ENCODE peak calls at places on chromosomes 11 and 22, in six cellular contexts. T, X, S, P, I and F are unnamed samples.

GRCh38 chr11:11982461-11982860 is 26.0 kb downstream of the DKK3 start:
- DNase-seq in P (no peak), S (no peak), I (no peak), T (no peak), X (no peak), F (no peak)

GRCh38 chr22:22893077-22893805 is 5.6 kb downstream of the IGLL5 start:
- DNase-seq in X (no peak), S (no peak), P (no peak), T (no peak), I (no peak), F (no peak)

GRCh38 chr22:23306438-23306921 is 126.2 kb downstream of the BCR start:
- DNase-seq in I (no peak), P (no peak), X (no peak), S (peak; percentile 72), T (no peak), F (no peak)

GRCh38 chr22:39414377-39414776 is 14.8 kb downstream of the TAB1 start:
- DNase-seq in S (no peak), P (no peak), X (no peak), I (no peak), T (no peak), F (no peak)

GRCh38 chr11:47917643-47918369 is 62.6 kb upstream of the PTPRJ start:
- DNase-seq in X (no peak), S (peak; percentile 82), T (no peak), I (peak; percentile 54), P (no peak), F (no peak)

GRCh38 chr22:26610072-26610958 is 7.5 kb downstream of the CRYBB1 start:
- DNase-seq in P (peak; percentile 82), S (peak; percentile 95), T (no peak), X (peak; percentile 6), I (peak; percentile 52), F (no peak)

GRCh38 chr11:112315861-112316739 is 55.4 kb upstream of the PLET1 start:
- DNase-seq in I (no peak), X (no peak), S (no peak), P (no peak), T (no peak), F (no peak)

GRCh38 chr11:66996609-66997273 is 21.6 kb downstream of the C11orf86 start:
- DNase-seq in P (no peak), T (no peak), I (no peak), S (peak; percentile 87), X (no peak), F (no peak)

GRCh38 chr11:2447951-2448650 is 3.3 kb downstream of the KCNQ1 start:
- DNase-seq in P (no peak), I (no peak), X (no peak), S (no peak), T (no peak), F (no peak)

GRCh38 chr11:8649361-8649760 is 33.1 kb downstream of the TRIM66 start:
- DNase-seq in P (no peak), I (peak; percentile 29), X (no peak), S (peak; percentile 82), T (no peak), F (no peak)

GRCh38 chr11:69525516-69526452 is 44.3 kb downstream of the LINC01488 start:
- DNase-seq in S (no peak), X (no peak), I (no peak), P (no peak), T (no peak), F (no peak)

GRCh38 chr11:87013852-87014251 is 23.9 kb upstream of the TMEM135 start:
- DNase-seq in I (no peak), P (no peak), T (no peak), X (no peak), S (no peak), F (no peak)

GRCh38 chr11:117582491-117582890 is 214.5 kb downstream of the DSCAML1 start:
- DNase-seq in P (no peak), S (no peak), T (no peak), X (no peak), I (no peak), F (no peak)

GRCh38 chr22:45684169-45684568 is 12.5 kb downstream of the ATXN10 start:
- DNase-seq in X (no peak), P (no peak), S (no peak), T (no peak), I (no peak), F (no peak)

GRCh38 chr11:36352919-36353318 is 56.8 kb downstream of the PRR5L start:
- DNase-seq in T (no peak), I (no peak), X (no peak), S (no peak), P (no peak), F (no peak)

GRCh38 chr22:29032014-29032475 is 29.6 kb downstream of the C22orf31 start:
- DNase-seq in P (no peak), X (no peak), S (no peak), I (no peak), T (no peak), F (no peak)

GRCh38 chr11:9568854-9569587 is 4.4 kb upstream of the WEE1 start:
- DNase-seq in X (no peak), T (peak; percentile 41), P (peak; percentile 22), S (peak; percentile 76), I (no peak), F (no peak)

GRCh38 chr11:27239305-27239942 is 123.6 kb downstream of the CCDC34 start:
- DNase-seq in T (no peak), X (no peak), S (no peak), I (no peak), P (no peak), F (no peak)

GRCh38 chr22:36893262-36893661 is 20.2 kb upstream of the CSF2RB start:
- DNase-seq in X (no peak), T (no peak), P (no peak), I (no peak), S (no peak), F (no peak)

GRCh38 chr11:76135491-76135890 is 70.8 kb downstream of the WNT11 start:
- DNase-seq in S (no peak), P (no peak), X (no peak), I (no peak), T (no peak), F (no peak)

GRCh38 chr11:203056-203944 is 3.9 kb downstream of the BET1L start:
- DNase-seq in X (no peak), S (no peak), I (no peak), T (no peak), P (no peak), F (no peak)

GRCh38 chr22:46213052-46213451 is 37.0 kb downstream of the CDPF1 start:
- DNase-seq in T (no peak), I (no peak), S (no peak), P (no peak), X (no peak), F (no peak)

GRCh38 chr11:12276356-12276755 is 101.0 kb upstream of the PARVA start:
- DNase-seq in S (no peak), X (no peak), I (no peak), P (no peak), T (no peak), F (no peak)

GRCh38 chr11:114080769-114081168 is 21.3 kb downstream of the ZBTB16 start:
- DNase-seq in T (no peak), P (no peak), I (no peak), X (no peak), S (no peak), F (no peak)

GRCh38 chr11:99368579-99368978 is 347.8 kb downstream of the CNTN5 start:
- DNase-seq in X (no peak), T (no peak), I (no peak), S (no peak), P (no peak), F (no peak)

GRCh38 chr11:128634395-128634794 is 47.0 kb upstream of the ETS1 start:
- DNase-seq in S (no peak), I (no peak), T (no peak), X (no peak), P (no peak), F (no peak)

GRCh38 chr11:75434886-75435570 is 2.0 kb upstream of the KLHL35 start:
- DNase-seq in X (no peak), P (no peak), I (no peak), T (no peak), S (no peak), F (no peak)

GRCh38 chr22:22705328-22706100 is 61.1 kb downstream of the GGTLC2 start:
- DNase-seq in P (no peak), I (no peak), X (no peak), S (no peak), T (no peak), F (no peak)

GRCh38 chr11:84471501-84471900 is 1155.6 kb downstream of the DLG2 start:
- DNase-seq in T (no peak), P (no peak), I (no peak), X (no peak), S (no peak), F (no peak)

GRCh38 chr22:49676230-49676629 is 151.4 kb downstream of the BRD1 start:
- DNase-seq in P (no peak), X (no peak), I (no peak), S (no peak), T (no peak), F (no peak)

GRCh38 chr11:83159901-83160865 is 3.3 kb downstream of the PCF11 start:
- DNase-seq in P (no peak), I (no peak), X (no peak), T (no peak), S (peak; percentile 8), F (no peak)

GRCh38 chr11:3853935-3854659 is 1.4 kb upstream of the STIM1 start:
- DNase-seq in P (no peak), X (no peak), T (no peak), I (no peak), S (no peak), F (no peak)

GRCh38 chr11:131694526-131695424 is 324.4 kb downstream of the NTM start:
- DNase-seq in P (peak; percentile 85), S (peak; percentile 83), I (peak; percentile 48), X (peak; percentile 56), T (peak; percentile 89), F (peak; percentile 61)

GRCh38 chr22:47486569-47487312 is 724.3 kb downstream of the TBC1D22A start:
- DNase-seq in S (no peak), X (no peak), T (no peak), I (no peak), P (no peak), F (no peak)

GRCh38 chr11:79219186-79220045 is 221.4 kb downstream of the TENM4 start:
- DNase-seq in T (no peak), I (no peak), P (no peak), S (no peak), X (no peak), F (no peak)

GRCh38 chr22:41951898-41952474 is at the start of gene SMIM45:
- DNase-seq in I (no peak), P (no peak), T (no peak), S (no peak), X (peak; percentile 36), F (no peak)